ENCODE peak calls at places on chromosomes 12 and 14, in five cellular contexts. F, B, X, E and R are unnamed samples.

GRCh38 chr12:57260366-57260765 is 9.4 kb upstream of the STAC3 start:
- DNase-seq in E (no peak), F (no peak), B (no peak), X (no peak), R (no peak)

GRCh38 chr12:124428136-124428791 is 133.4 kb downstream of the RFLNA start:
- DNase-seq in B (peak), E (no peak), X (no peak), F (peak), R (no peak)

GRCh38 chr12:21941522-21942376 is 523 bp upstream of the ABCC9 start:
- DNase-seq in X (peak), B (no peak), E (no peak), F (no peak), R (no peak)

GRCh38 chr12:31246470-31246850 is 79.5 kb downstream of the SINHCAF start:
- DNase-seq in X (no peak), E (no peak), F (no peak), B (no peak), R (no peak)

GRCh38 chr12:10341892-10342509 is 34.3 kb downstream of the KLRD1 start:
- DNase-seq in X (no peak), B (no peak), E (no peak), F (no peak), R (no peak)

GRCh38 chr14:104676694-104677505 is 12.5 kb upstream of the INF2 start:
- DNase-seq in B (no peak), X (peak), E (no peak), F (no peak), R (no peak)

GRCh38 chr12:127191124-127191523 is 1075.8 kb upstream of the TMEM132C start:
- DNase-seq in X (no peak), F (no peak), E (peak), B (peak), R (no peak)

GRCh38 chr12:56190695-56191155 is 1.4 kb upstream of the SMARCC2 start:
- DNase-seq in X (no peak), E (no peak), B (no peak), F (no peak), R (no peak)

GRCh38 chr12:50195832-50196231 is 28.7 kb upstream of the CERS5 start:
- DNase-seq in F (no peak), B (no peak), X (no peak), E (no peak), R (no peak)

GRCh38 chr12:124633269-124633953 is 66.0 kb upstream of the NCOR2 start:
- DNase-seq in X (no peak), E (no peak), B (no peak), F (peak), R (no peak)